ENCODE peak calls at places on chromosome 14, in six cellular contexts. L, P, V, T, S and W are unnamed samples.
A peak's percentile ranks its signal among the peaks of the same experiment; 100 is the strongest.

GRCh38 chr14:100775351-100775830 is 48.7 kb downstream of the DLK1 start:
- DNase-seq in V (no peak), P (no peak), T (no peak), L (no peak), S (no peak), W (no peak)

GRCh38 chr14:32998433-32998832 is 59.8 kb downstream of the NPAS3 start:
- DNase-seq in T (no peak), L (no peak), P (peak; percentile 9), S (no peak), V (no peak), W (no peak)

GRCh38 chr14:22112004-22112403 is 438.4 kb upstream of the OR4E1 start:
- DNase-seq in S (no peak), V (peak; percentile 32), P (no peak), T (peak; percentile 17), L (peak; percentile 13), W (no peak)

GRCh38 chr14:32932302-32932920 is 6.3 kb upstream of the NPAS3 start:
- DNase-seq in S (no peak), L (no peak), T (no peak), P (no peak), V (no peak), W (no peak)

GRCh38 chr14:99809864-99810854 is 16.9 kb downstream of the EML1 start:
- DNase-seq in P (no peak), V (no peak), S (peak; percentile 39), T (no peak), L (peak; percentile 58), W (peak; percentile 70)

GRCh38 chr14:64089920-64090319 is 204.3 kb downstream of the ESR2 start:
- DNase-seq in V (no peak), P (no peak), S (no peak), T (no peak), L (no peak), W (no peak)

GRCh38 chr14:42944284-42944683 is 1337.6 kb downstream of the LRFN5 start:
- DNase-seq in V (no peak), L (no peak), T (no peak), S (no peak), P (no peak), W (no peak)

GRCh38 chr14:89721991-89722390 is 232.5 kb downstream of the EFCAB11 start:
- DNase-seq in T (no peak), S (no peak), V (no peak), L (no peak), P (no peak), W (no peak)

GRCh38 chr14:55807059-55807499 is 227.1 kb downstream of the KTN1 start:
- DNase-seq in V (peak; percentile 77), T (peak; percentile 36), L (peak; percentile 81), P (peak; percentile 97), S (peak; percentile 98), W (peak; percentile 91)

GRCh38 chr14:29741909-29742401 is 185.7 kb downstream of the PRKD1 start:
- DNase-seq in P (no peak), L (no peak), T (no peak), S (no peak), V (no peak), W (peak; percentile 30)

GRCh38 chr14:29403091-29403490 is 524.6 kb downstream of the PRKD1 start:
- DNase-seq in L (no peak), V (no peak), T (no peak), P (no peak), S (no peak), W (no peak)

GRCh38 chr14:99177876-99178630 is 93.9 kb downstream of the BCL11B start:
- DNase-seq in T (no peak), S (no peak), V (no peak), P (no peak), L (no peak), W (no peak)

GRCh38 chr14:61438860-61439765 is 117.7 kb downstream of the PRKCH start:
- DNase-seq in S (peak; percentile 61), V (peak; percentile 54), L (peak; percentile 51), T (no peak), P (peak; percentile 43), W (peak; percentile 30)

GRCh38 chr14:60102389-60102788 is 10.7 kb downstream of the PCNX4 start:
- DNase-seq in S (no peak), V (no peak), T (no peak), P (peak; percentile 56), L (no peak), W (no peak)

DNA sequence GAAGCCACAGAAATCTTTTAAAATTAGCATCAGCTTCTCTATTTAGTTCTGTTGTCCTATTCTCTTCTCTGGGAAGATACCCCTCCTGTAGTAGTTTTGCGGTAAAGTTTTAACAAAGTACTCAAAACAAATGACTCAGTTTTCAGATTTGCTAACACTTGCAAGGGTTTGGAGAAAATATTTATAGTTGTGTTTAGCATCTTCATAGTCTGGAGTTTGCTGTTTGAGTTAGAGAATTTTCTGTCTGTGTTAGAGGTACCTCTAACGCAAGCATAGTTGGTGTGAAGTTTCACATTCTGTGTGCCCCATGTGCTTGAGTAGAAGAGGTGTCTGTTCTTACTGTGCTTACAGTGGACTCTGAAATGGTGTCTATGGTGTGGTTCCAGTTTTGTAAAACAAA is 36.0 kb downstream of the ANKRD9 start:
- DNase-seq in T (no peak), S (no peak), P (no peak), L (no peak), V (no peak), W (no peak)
- H3K27ac ChIP-seq in T (no peak overlapping the region), S (no peak overlapping the region), P (no peak overlapping the region), L (no peak overlapping the region), V (no peak overlapping the region), W (no peak overlapping the region)

GRCh38 chr14:104116544-104117340 is 21.6 kb upstream of the KIF26A start:
- DNase-seq in L (peak; percentile 86), P (peak; percentile 63), S (peak; percentile 85), V (peak; percentile 38), T (no peak), W (no peak)
- H3K4me3 ChIP-seq in L (peak overlapping the region; percentile 70), P (peak overlapping the region; percentile 60), S (peak overlapping the region; percentile 49), V (peak overlapping the region; percentile 19), T (no peak overlapping the region), W (peak overlapping the region; percentile 53)

GRCh38 chr14:20659813-20660395 is 18.4 kb upstream of the OR6S1 start:
- DNase-seq in S (no peak), L (no peak), V (no peak), T (no peak), P (no peak), W (no peak)

GRCh38 chr14:20667957-20668356 is 16.4 kb upstream of the RNASE4 start:
- DNase-seq in V (no peak), P (no peak), L (no peak), S (no peak), T (no peak), W (no peak)

GRCh38 chr14:20658246-20658645 is 16.8 kb upstream of the OR6S1 start:
- DNase-seq in P (no peak), V (no peak), S (no peak), T (no peak), L (no peak), W (no peak)

GRCh38 chr14:20661197-20661596 is 19.7 kb upstream of the OR6S1 start:
- DNase-seq in L (no peak), S (no peak), T (no peak), P (no peak), V (no peak), W (no peak)

GRCh38 chr14:20662968-20663731 is 21.2 kb upstream of the RNASE4 start:
- DNase-seq in T (peak; percentile 38), S (peak; percentile 79), V (peak; percentile 27), L (peak; percentile 74), P (peak; percentile 89), W (peak; percentile 77)
- H3K27ac ChIP-seq in T (no peak overlapping the region), S (no peak overlapping the region), V (no peak overlapping the region), L (no peak overlapping the region), P (no peak overlapping the region), W (no peak overlapping the region)

GRCh38 chr14:91114079-91115065 is 499 bp downstream of the DGLUCY start:
- DNase-seq in P (peak; percentile 85), L (peak; percentile 75), S (peak; percentile 66), T (peak; percentile 77), V (peak; percentile 57), W (no peak)

GRCh38 chr14:91113829-91114078 is at the start of gene DGLUCY:
- DNase-seq in L (peak; percentile 86), V (peak; percentile 83), P (no peak), S (peak; percentile 80), T (no peak), W (peak; percentile 91)

GRCh38 chr14:91117960-91118359 is 4.1 kb downstream of the DGLUCY start:
- DNase-seq in T (no peak), V (no peak), S (no peak), P (no peak), L (no peak), W (no peak)

GRCh38 chr14:91116913-91117588 is 3.2 kb downstream of the DGLUCY start:
- DNase-seq in V (no peak), T (no peak), S (no peak), P (no peak), L (no peak), W (no peak)

GRCh38 chr14:91115986-91116385 is 2.1 kb downstream of the DGLUCY start:
- DNase-seq in T (no peak), S (peak; percentile 49), V (no peak), P (no peak), L (no peak), W (no peak)
- H3K4me3 ChIP-seq in T (peak overlapping the region; percentile 47), S (peak overlapping the region; percentile 62), V (no peak overlapping the region), P (peak overlapping the region; percentile 53), L (no peak overlapping the region), W (peak overlapping the region; percentile 81)